ENCODE peak calls at places on chromosomes 2 and 18, in four cellular contexts. A, B, J and Y are unnamed samples. For H3K9me3 and H3K4me1, the result is how much of the 10 kb centered on the place peaks cover.

GRCh38 chr2:135043345-135043744 is 3.9 kb downstream of the MAP3K19 start:
- DNase-seq in J (no peak), B (no peak), A (peak), Y (no peak)

GRCh38 chr2:96701636-96702035 is 38.2 kb downstream of the LMAN2L start:
- DNase-seq in J (no peak), A (no peak), B (no peak), Y (peak)

GRCh38 chr18:55401638-55402191 is 186.3 kb downstream of the TCF4 start:
- DNase-seq in B (no peak), A (no peak), J (peak), Y (peak)

GRCh38 chr2:196987654-196988364 is 61.3 kb upstream of the PGAP1 start:
- DNase-seq in J (no peak), B (no peak), A (no peak), Y (no peak)

GRCh38 chr2:117835990-117836760 is 21.7 kb downstream of the DDX18 start:
- DNase-seq in B (no peak), J (peak), A (peak), Y (peak)

GRCh38 chr2:43840961-43841360 is 2.2 kb downstream of the ABCG8 start:
- DNase-seq in A (peak), J (no peak), B (no peak), Y (no peak)

GRCh38 chr2:233100192-233100998 is 40.3 kb downstream of the INPP5D start:
- DNase-seq in A (no peak), J (no peak), B (no peak), Y (no peak)

GRCh38 chr2:69138793-69139510 is 126.0 kb downstream of the ANTXR1 start:
- DNase-seq in A (no peak), J (no peak), B (peak), Y (peak)

GRCh38 chr2:232901711-232902578 is 31.9 kb downstream of the SNORC start:
- DNase-seq in J (no peak), B (peak), A (no peak), Y (no peak)

GRCh38 chr2:97712693-97713295 is 582 bp upstream of the ZAP70 start:
- DNase-seq in J (no peak), B (no peak), A (no peak), Y (no peak)

GRCh38 chr2:47767880-47768609 is 14.9 kb upstream of the MSH6 start:
- DNase-seq in J (peak), B (no peak), A (peak), Y (peak)

GRCh38 chr18:76619342-76620315 is 124.6 kb upstream of the ZNF516 start:
- DNase-seq in A (peak), J (peak), B (no peak), Y (peak)

GRCh38 chr2:26559556-26559955 is 81.6 kb downstream of the CIB4 start:
- DNase-seq in J (no peak), A (no peak), B (peak), Y (no peak)

GRCh38 chr18:66795011-66795410 is 191.1 kb upstream of the CDH19 start:
- DNase-seq in J (no peak), A (no peak), B (no peak), Y (no peak)

GRCh38 chr2:126979039-126979438 is 80.3 kb downstream of the TEX51 start:
- DNase-seq in B (no peak), A (no peak), J (no peak), Y (no peak)

GRCh38 chr2:126978333-126978732 is 79.6 kb downstream of the TEX51 start:
- DNase-seq in B (no peak), A (no peak), J (no peak), Y (no peak)

GRCh38 chr2:126976721-126977328 is 78.1 kb downstream of the TEX51 start:
- DNase-seq in J (no peak), B (no peak), A (no peak), Y (no peak)

GRCh38 chr2:126981476-126981875 is 82.8 kb downstream of the TEX51 start:
- DNase-seq in A (no peak), B (no peak), J (no peak), Y (no peak)

GRCh38 chr2:126979604-126980003 is 80.9 kb downstream of the TEX51 start:
- DNase-seq in B (no peak), A (no peak), J (no peak), Y (peak)
- H3K4me3 ChIP-seq in B (no peak), A (no peak), J (no peak), Y (no peak)

GRCh38 chr2:234275515-234275914 is 221.4 kb downstream of the ARL4C start:
- DNase-seq in A (no peak), J (no peak), B (no peak), Y (no peak)

GRCh38 chr2:234273887-234274584 is 222.8 kb downstream of the ARL4C start:
- DNase-seq in J (no peak), A (no peak), B (no peak), Y (no peak)

GRCh38 chr2:234278556-234279286 is 218.2 kb downstream of the ARL4C start:
- DNase-seq in B (no peak), A (no peak), J (no peak), Y (no peak)

DNA sequence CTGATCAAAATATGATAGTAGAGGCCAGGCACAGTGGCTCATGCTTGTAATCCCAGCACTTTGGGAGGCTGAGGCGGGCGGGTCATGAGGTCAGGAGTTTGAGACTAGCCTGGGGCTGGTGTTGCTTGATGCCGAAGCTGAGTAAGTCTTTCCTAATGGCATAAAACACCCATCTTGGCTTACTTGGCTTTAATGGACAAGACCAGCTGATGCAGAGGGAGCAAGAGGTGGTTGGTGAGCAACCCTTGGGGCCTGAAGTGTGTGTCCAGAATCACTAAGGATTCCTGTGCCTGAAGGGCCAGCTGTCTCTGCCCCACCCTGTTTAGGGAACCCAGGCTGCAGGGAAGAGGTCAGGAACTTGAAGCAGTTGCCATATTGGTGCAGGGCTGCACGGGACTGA is 217.2 kb downstream of the ARL4C start:
- DNase-seq in A (no peak), B (no peak), J (no peak), Y (no peak)
- H3K9me3 ChIP-seq in A (under half), B (under half), J (under half), Y (under half)

GRCh38 chr2:164777847-164778246 is 63.8 kb downstream of the COBLL1 start:
- DNase-seq in A (no peak), B (no peak), J (no peak), Y (no peak)
- H3K4me1 ChIP-seq in A (under half), B (under half), J (under half), Y (under half)

GRCh38 chr2:240685771-240686371 is 3.2 kb upstream of the AQP12B start:
- DNase-seq in A (peak), J (no peak), B (no peak), Y (no peak)
- H3K4me3 ChIP-seq in A (no peak), J (no peak), B (no peak), Y (no peak)

GRCh38 chr2:2715036-2715818 is 384.2 kb upstream of the MYT1L start:
- DNase-seq in A (no peak), J (no peak), B (peak), Y (no peak)
- H3K9me3 ChIP-seq in A (under half), J (under half), B (under half), Y (under half)

GRCh38 chr2:160339726-160340125 is 139.7 kb upstream of the ITGB6 start:
- DNase-seq in B (no peak), J (no peak), A (no peak), Y (no peak)
- H3K4me1 ChIP-seq in B (under half), J (under half), A (under half), Y (under half)

GRCh38 chr2:193251909-193252308 is 1057.2 kb upstream of the TMEFF2 start:
- DNase-seq in J (no peak), A (no peak), B (no peak), Y (no peak)

GRCh38 chr2:193250389-193250788 is 1055.7 kb upstream of the TMEFF2 start:
- DNase-seq in B (no peak), J (no peak), A (no peak), Y (no peak)
- H3K4me3 ChIP-seq in B (no peak), J (no peak), A (no peak), Y (no peak)

DNA sequence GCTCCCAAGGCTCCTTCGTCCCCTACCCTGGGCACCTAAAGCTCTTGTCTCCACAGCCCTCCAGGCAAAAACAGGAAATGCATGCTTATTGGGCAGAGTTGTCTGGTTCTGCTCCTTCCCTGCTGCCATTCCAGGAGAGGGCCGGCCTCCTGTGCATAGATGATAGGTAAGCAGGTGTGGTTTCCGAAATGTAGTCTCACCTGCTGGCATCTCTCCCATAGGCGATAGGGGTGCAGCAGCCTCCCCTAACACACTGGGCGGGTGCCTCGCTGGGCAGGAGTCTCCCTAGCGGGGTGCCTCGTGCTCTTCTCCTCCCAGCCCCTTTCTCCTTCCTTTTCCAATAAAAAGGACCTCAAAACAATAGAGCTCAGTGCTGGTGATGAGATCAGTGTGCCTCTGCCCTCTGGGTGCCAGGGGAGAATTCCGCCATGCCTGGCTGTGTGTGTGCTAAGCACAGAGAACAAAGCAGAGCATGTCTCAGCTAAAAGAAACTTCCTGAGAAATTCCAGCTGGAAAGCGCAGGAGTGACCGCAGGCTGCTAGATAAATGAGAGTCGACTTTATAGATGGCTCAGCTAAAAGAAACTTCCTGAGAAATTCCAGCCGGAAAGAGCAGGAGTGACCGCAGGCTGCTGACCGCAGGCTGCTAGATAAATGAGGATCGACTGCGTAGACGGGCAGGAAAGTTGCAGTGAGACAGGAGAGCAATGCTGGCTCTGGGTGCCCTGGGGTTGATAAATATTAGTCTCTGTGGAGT is 11.3 kb upstream of the PXDN start:
- DNase-seq in B (no peak), J (no peak), A (no peak), Y (peak)
- H3K9me3 ChIP-seq in B (under half), J (under half), A (under half), Y (under half)

GRCh38 chr2:160450486-160450885 is 43.1 kb downstream of the RBMS1 start:
- DNase-seq in B (no peak), A (no peak), J (no peak), Y (no peak)

GRCh38 chr2:160453111-160453820 is 40.3 kb downstream of the RBMS1 start:
- DNase-seq in J (no peak), B (no peak), A (no peak), Y (no peak)

GRCh38 chr2:160458718-160459453 is 34.7 kb downstream of the RBMS1 start:
- DNase-seq in J (no peak), A (no peak), B (no peak), Y (no peak)

GRCh38 chr2:160457588-160457987 is 36.0 kb downstream of the RBMS1 start:
- DNase-seq in B (no peak), A (no peak), J (no peak), Y (no peak)

DNA sequence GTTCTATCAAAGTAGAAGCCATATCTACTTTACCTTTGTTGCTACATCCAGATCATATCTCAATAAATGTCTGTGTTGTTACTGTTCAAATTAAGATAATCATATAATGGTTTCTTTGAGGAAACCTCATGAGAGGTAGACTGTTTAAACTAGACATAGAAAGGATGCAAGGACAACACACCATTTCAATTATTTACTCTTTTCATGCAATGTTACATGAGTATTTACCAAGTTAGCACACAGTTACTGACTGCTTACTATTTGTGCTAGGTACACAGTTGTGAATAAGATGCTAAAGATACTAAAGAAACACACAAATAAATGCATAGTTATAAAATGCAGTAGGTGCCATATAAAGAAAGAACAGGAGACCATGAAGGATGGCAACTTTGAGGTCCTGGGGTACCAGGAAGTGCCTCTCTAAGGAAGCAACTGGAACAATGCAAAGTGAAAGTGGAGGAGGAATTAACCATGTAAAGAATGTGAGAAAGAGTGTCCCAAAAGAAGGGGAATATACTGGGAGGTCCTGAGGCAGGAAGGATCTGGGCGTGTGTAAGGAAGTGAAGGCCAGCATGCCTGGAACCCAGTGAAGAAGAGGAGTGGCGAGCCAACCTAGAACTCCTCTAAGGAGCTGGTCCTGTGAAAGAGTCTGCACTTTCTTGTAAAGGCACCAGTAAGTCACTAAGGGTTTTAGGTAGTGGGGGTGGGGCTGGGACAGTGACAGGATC is 39.4 kb downstream of the RBMS1 start:
- DNase-seq in A (no peak), B (no peak), J (no peak), Y (no peak)
- H3K4me1 ChIP-seq in A (under half), B (under half), J (under half), Y (under half)